ENCODE peak calls at places on chromosomes 11 and 22, in four cellular contexts. E, O, K and H are unnamed samples.

GRCh38 chr11:102223859-102224258 is 93.4 kb upstream of the BIRC3 start:
- DNase-seq in O (no peak), K (no peak), E (no peak), H (no peak)

GRCh38 chr11:57804466-57804865 is 42.9 kb downstream of the CTNND1 start:
- DNase-seq in K (no peak), O (no peak), E (no peak), H (no peak)

GRCh38 chr22:36335621-36336020 is 52.1 kb downstream of the MYH9 start:
- DNase-seq in O (no peak), K (no peak), E (no peak), H (no peak)

GRCh38 chr22:45254388-45254787 is 13.7 kb upstream of the KIAA0930 start:
- DNase-seq in K (no peak), O (no peak), E (no peak), H (no peak)

GRCh38 chr22:33400061-33400840 is 342.1 kb upstream of the SYN3 start:
- DNase-seq in E (no peak), K (no peak), O (no peak), H (no peak)

GRCh38 chr11:9600651-9601040 is 27.2 kb downstream of the WEE1 start:
- DNase-seq in K (no peak), E (no peak), O (no peak), H (no peak)

GRCh38 chr11:650482-650881 is 13.4 kb downstream of the DRD4 start:
- DNase-seq in O (no peak), E (no peak), K (no peak), H (no peak)

GRCh38 chr11:77212314-77213007 is 84.4 kb downstream of the MYO7A start:
- DNase-seq in O (no peak), E (no peak), K (no peak), H (no peak)

GRCh38 chr22:40224702-40225101 is 47.0 kb downstream of the TNRC6B start:
- DNase-seq in E (no peak), K (no peak), O (no peak), H (no peak)

GRCh38 chr11:100625041-100625440 is 62.0 kb upstream of the ARHGAP42 start:
- DNase-seq in K (no peak), E (no peak), O (no peak), H (no peak)

GRCh38 chr11:131423715-131424114 is 53.3 kb downstream of the NTM start:
- DNase-seq in E (no peak), O (no peak), K (no peak), H (no peak)